ENCODE peak calls at places on chromosomes 11 and 22, in eight cellular contexts. One of them, this sample, is unnamed. For H3K27me3, the result is how much of the 10 kb centered on the place peaks cover.

GRCh38 chr22:27651486-27651885 is 150.1 kb downstream of the MN1 start:
- DNase-seq in right atrium auricular region: no peak
- DNase-seq in WERI-Rb-1: no peak
- DNase-seq in neuronal stem cell: no peak
- DNase-seq in right cardiac atrium: peak
- DNase-seq in GM12878: no peak
- DNase-seq in right lobe of liver: no peak
- DNase-seq in adrenal gland: peak
- DNase-seq in this sample: no peak

GRCh38 chr11:111395081-111395480 is 16.0 kb upstream of the POU2AF1 start:
- DNase-seq in right atrium auricular region: no peak
- DNase-seq in WERI-Rb-1: no peak
- DNase-seq in neuronal stem cell: no peak
- DNase-seq in right cardiac atrium: no peak
- DNase-seq in GM12878: no peak
- DNase-seq in right lobe of liver: no peak
- DNase-seq in adrenal gland: no peak
- DNase-seq in this sample: no peak

GRCh38 chr11:107696140-107696539 is 15.7 kb downstream of the SLN start:
- DNase-seq in right atrium auricular region: no peak
- DNase-seq in WERI-Rb-1: no peak
- DNase-seq in neuronal stem cell: no peak
- DNase-seq in right cardiac atrium: no peak
- DNase-seq in GM12878: no peak
- DNase-seq in right lobe of liver: no peak
- DNase-seq in adrenal gland: no peak
- DNase-seq in this sample: no peak

GRCh38 chr11:77062924-77063323 is 3.8 kb upstream of the CAPN5 start:
- DNase-seq in right atrium auricular region: no peak
- DNase-seq in WERI-Rb-1: no peak
- DNase-seq in neuronal stem cell: no peak
- DNase-seq in right cardiac atrium: no peak
- DNase-seq in GM12878: no peak
- DNase-seq in right lobe of liver: peak
- DNase-seq in adrenal gland: no peak
- DNase-seq in this sample: no peak

GRCh38 chr11:132520199-132520598 is 1012.1 kb downstream of the OPCML start:
- DNase-seq in right atrium auricular region: no peak
- DNase-seq in WERI-Rb-1: no peak
- DNase-seq in neuronal stem cell: no peak
- DNase-seq in right cardiac atrium: no peak
- DNase-seq in GM12878: no peak
- DNase-seq in right lobe of liver: no peak
- DNase-seq in adrenal gland: no peak
- DNase-seq in this sample: no peak

GRCh38 chr11:66070604-66071325 is 693 bp downstream of the PACS1 start:
- DNase-seq in right atrium auricular region: peak
- DNase-seq in WERI-Rb-1: peak
- DNase-seq in neuronal stem cell: no peak
- DNase-seq in right cardiac atrium: peak
- DNase-seq in GM12878: no peak
- DNase-seq in right lobe of liver: peak
- DNase-seq in adrenal gland: peak
- DNase-seq in this sample: peak

GRCh38 chr22:50403701-50404101 is 60.6 kb downstream of the PPP6R2 start:
- DNase-seq in right atrium auricular region: no peak
- DNase-seq in WERI-Rb-1: no peak
- DNase-seq in neuronal stem cell: no peak
- DNase-seq in right cardiac atrium: peak
- DNase-seq in GM12878: no peak
- DNase-seq in right lobe of liver: peak
- DNase-seq in adrenal gland: peak
- DNase-seq in this sample: peak

GRCh38 chr11:73271936-73272679 is at the start of gene P2RY6:
- DNase-seq in right atrium auricular region: no peak
- DNase-seq in WERI-Rb-1: no peak
- DNase-seq in neuronal stem cell: no peak
- DNase-seq in right cardiac atrium: no peak
- DNase-seq in GM12878: no peak
- DNase-seq in right lobe of liver: peak
- DNase-seq in adrenal gland: peak
- DNase-seq in this sample: peak

GRCh38 chr11:130872961-130873360 is 43.3 kb downstream of the SNX19 start:
- DNase-seq in right atrium auricular region: no peak
- DNase-seq in WERI-Rb-1: no peak
- DNase-seq in neuronal stem cell: no peak
- DNase-seq in right cardiac atrium: peak
- DNase-seq in GM12878: no peak
- DNase-seq in right lobe of liver: no peak
- DNase-seq in adrenal gland: peak
- DNase-seq in this sample: no peak

GRCh38 chr11:12455938-12456337 is 78.6 kb downstream of the PARVA start:
- DNase-seq in right atrium auricular region: no peak
- DNase-seq in WERI-Rb-1: no peak
- DNase-seq in neuronal stem cell: no peak
- DNase-seq in right cardiac atrium: no peak
- DNase-seq in GM12878: no peak
- DNase-seq in right lobe of liver: no peak
- DNase-seq in adrenal gland: no peak
- DNase-seq in this sample: no peak

GRCh38 chr22:32558681-32559355 is 84.2 kb downstream of the FBXO7 start:
- DNase-seq in right atrium auricular region: peak
- DNase-seq in WERI-Rb-1: no peak
- DNase-seq in neuronal stem cell: no peak
- DNase-seq in right cardiac atrium: peak
- DNase-seq in GM12878: no peak
- DNase-seq in right lobe of liver: no peak
- DNase-seq in adrenal gland: peak
- DNase-seq in this sample: no peak

GRCh38 chr11:120546312-120547205 is 35.0 kb downstream of the GRIK4 start:
- DNase-seq in right atrium auricular region: peak
- DNase-seq in WERI-Rb-1: peak
- DNase-seq in neuronal stem cell: no peak
- DNase-seq in right cardiac atrium: peak
- DNase-seq in GM12878: no peak
- DNase-seq in right lobe of liver: no peak
- DNase-seq in adrenal gland: peak
- DNase-seq in this sample: no peak

GRCh38 chr22:29308791-29309262 is 2.4 kb downstream of the GAS2L1 start:
- DNase-seq in right atrium auricular region: no peak
- DNase-seq in WERI-Rb-1: no peak
- DNase-seq in neuronal stem cell: no peak
- DNase-seq in right cardiac atrium: no peak
- DNase-seq in GM12878: no peak
- DNase-seq in right lobe of liver: no peak
- DNase-seq in adrenal gland: no peak
- DNase-seq in this sample: no peak

GRCh38 chr11:69249641-69250502 is 44.1 kb upstream of the MYEOV start:
- DNase-seq in right atrium auricular region: no peak
- DNase-seq in WERI-Rb-1: no peak
- DNase-seq in neuronal stem cell: no peak
- DNase-seq in right cardiac atrium: no peak
- DNase-seq in GM12878: no peak
- DNase-seq in right lobe of liver: peak
- DNase-seq in adrenal gland: no peak
- DNase-seq in this sample: peak

GRCh38 chr11:10875430-10876021 is 17.7 kb upstream of the ZBED5 start:
- DNase-seq in right atrium auricular region: no peak
- DNase-seq in WERI-Rb-1: no peak
- DNase-seq in neuronal stem cell: no peak
- DNase-seq in right cardiac atrium: no peak
- DNase-seq in GM12878: no peak
- DNase-seq in right lobe of liver: no peak
- DNase-seq in adrenal gland: no peak
- DNase-seq in this sample: no peak

GRCh38 chr11:4884341-4884740 is 2.6 kb downstream of the OR51T1 start:
- DNase-seq in right atrium auricular region: no peak
- DNase-seq in WERI-Rb-1: no peak
- DNase-seq in neuronal stem cell: no peak
- DNase-seq in right cardiac atrium: no peak
- DNase-seq in GM12878: no peak
- DNase-seq in right lobe of liver: no peak
- DNase-seq in adrenal gland: no peak
- DNase-seq in this sample: no peak

GRCh38 chr11:9834281-9834680 is 170.4 kb downstream of the SWAP70 start:
- DNase-seq in right atrium auricular region: no peak
- DNase-seq in WERI-Rb-1: no peak
- DNase-seq in neuronal stem cell: no peak
- DNase-seq in right cardiac atrium: no peak
- DNase-seq in GM12878: no peak
- DNase-seq in right lobe of liver: no peak
- DNase-seq in adrenal gland: no peak
- DNase-seq in this sample: no peak

GRCh38 chr11:104582431-104582830 is 315.8 kb downstream of the CASP12 start:
- DNase-seq in right atrium auricular region: no peak
- DNase-seq in WERI-Rb-1: no peak
- DNase-seq in neuronal stem cell: no peak
- DNase-seq in right cardiac atrium: no peak
- DNase-seq in GM12878: no peak
- DNase-seq in right lobe of liver: no peak
- DNase-seq in adrenal gland: no peak
- DNase-seq in this sample: no peak

GRCh38 chr11:101860694-101861371 is 54.0 kb upstream of the CEP126 start:
- DNase-seq in right atrium auricular region: peak
- DNase-seq in WERI-Rb-1: peak
- DNase-seq in neuronal stem cell: peak
- DNase-seq in right cardiac atrium: peak
- DNase-seq in GM12878: no peak
- DNase-seq in right lobe of liver: no peak
- DNase-seq in adrenal gland: peak
- DNase-seq in this sample: peak

GRCh38 chr22:28922540-28923244 is 39.3 kb downstream of the ZNRF3 start:
- DNase-seq in right atrium auricular region: no peak
- DNase-seq in WERI-Rb-1: no peak
- DNase-seq in neuronal stem cell: no peak
- DNase-seq in right cardiac atrium: no peak
- DNase-seq in GM12878: no peak
- DNase-seq in right lobe of liver: no peak
- DNase-seq in adrenal gland: no peak
- DNase-seq in this sample: no peak

GRCh38 chr11:65891180-65892136 is 985 bp downstream of the CCDC85B start:
- DNase-seq in right atrium auricular region: no peak
- DNase-seq in WERI-Rb-1: peak
- DNase-seq in neuronal stem cell: no peak
- DNase-seq in right cardiac atrium: peak
- DNase-seq in GM12878: no peak
- DNase-seq in right lobe of liver: no peak
- DNase-seq in adrenal gland: peak
- DNase-seq in this sample: no peak

GRCh38 chr22:39238561-39238960 is 6.2 kb downstream of the PDGFB start:
- DNase-seq in right atrium auricular region: no peak
- DNase-seq in WERI-Rb-1: no peak
- DNase-seq in neuronal stem cell: no peak
- DNase-seq in right cardiac atrium: peak
- DNase-seq in GM12878: no peak
- DNase-seq in right lobe of liver: peak
- DNase-seq in adrenal gland: no peak
- DNase-seq in this sample: no peak

DNA sequence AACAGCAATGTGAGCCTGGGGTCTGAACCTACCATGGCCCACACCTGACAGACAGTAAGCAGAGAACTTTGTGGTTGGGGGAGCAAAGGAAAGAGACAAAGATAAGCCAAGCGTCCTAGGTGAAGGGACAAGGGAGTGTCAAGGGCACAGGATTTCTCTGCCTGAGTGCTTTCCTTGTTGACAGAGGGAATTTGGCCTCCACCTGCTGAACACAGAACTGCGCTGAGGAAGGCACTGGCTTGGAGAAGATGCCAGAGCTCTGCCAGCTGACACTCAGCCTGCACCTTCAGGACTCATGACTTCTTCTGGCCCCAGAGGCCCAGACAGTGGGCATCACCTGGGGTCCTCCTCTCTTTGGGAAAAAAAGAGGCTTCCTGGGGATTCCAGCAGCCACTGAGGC is 789 bp upstream of the LRRC55 start:
- DNase-seq in right atrium auricular region: no peak
- DNase-seq in WERI-Rb-1: no peak
- DNase-seq in neuronal stem cell: no peak
- DNase-seq in right cardiac atrium: no peak
- DNase-seq in GM12878: no peak
- DNase-seq in right lobe of liver: no peak
- DNase-seq in adrenal gland: no peak
- DNase-seq in this sample: no peak
- H3K4me3 ChIP-seq in right atrium auricular region: no peak
- H3K4me3 ChIP-seq in WERI-Rb-1: no peak
- H3K4me3 ChIP-seq in neuronal stem cell: no peak
- H3K4me3 ChIP-seq in right cardiac atrium: no peak
- H3K4me3 ChIP-seq in GM12878: no peak
- H3K4me3 ChIP-seq in right lobe of liver: no peak
- H3K4me3 ChIP-seq in adrenal gland: no peak
- H3K4me3 ChIP-seq in this sample: no peak

DNA sequence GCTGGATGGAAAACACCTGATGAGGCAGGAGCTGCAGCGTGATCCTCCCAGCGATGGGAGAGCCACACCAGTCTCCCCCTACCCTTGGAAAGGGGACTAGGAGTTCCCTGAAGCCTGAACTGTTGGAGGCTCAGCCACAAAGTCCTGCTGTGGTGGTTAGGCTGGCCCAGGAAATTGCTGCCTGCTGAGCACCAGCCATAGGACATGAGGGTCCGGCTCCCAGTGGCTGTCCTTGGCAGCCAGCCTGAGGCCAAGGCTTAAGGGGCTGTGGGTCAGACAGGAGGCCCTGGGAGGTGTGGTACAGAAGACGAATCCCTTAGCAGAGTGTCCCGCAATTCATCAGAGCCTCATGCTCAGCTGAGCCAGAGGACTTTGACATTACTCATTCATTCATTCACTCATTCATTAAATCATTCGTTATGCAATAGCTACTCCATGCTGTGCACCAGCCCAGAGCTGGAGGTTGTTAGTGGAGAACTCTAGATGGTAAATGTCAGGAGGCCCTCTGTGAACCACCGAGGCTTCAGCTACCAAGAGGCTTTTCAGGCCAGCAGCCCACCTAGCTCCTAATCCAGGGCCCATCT is 14.4 kb upstream of the SEC14L4 start:
- DNase-seq in right atrium auricular region: no peak
- DNase-seq in WERI-Rb-1: peak
- DNase-seq in neuronal stem cell: no peak
- DNase-seq in right cardiac atrium: no peak
- DNase-seq in GM12878: no peak
- DNase-seq in right lobe of liver: no peak
- DNase-seq in adrenal gland: no peak
- DNase-seq in this sample: no peak
- H3K27me3 ChIP-seq in right atrium auricular region: under half
- H3K27me3 ChIP-seq in WERI-Rb-1: under half
- H3K27me3 ChIP-seq in neuronal stem cell: under half
- H3K27me3 ChIP-seq in right cardiac atrium: under half
- H3K27me3 ChIP-seq in GM12878: under half
- H3K27me3 ChIP-seq in right lobe of liver: under half
- H3K27me3 ChIP-seq in adrenal gland: under half
- H3K27me3 ChIP-seq in this sample: under half

GRCh38 chr11:14793546-14793945 is 98.5 kb downstream of the CYP2R1 start:
- DNase-seq in right atrium auricular region: no peak
- DNase-seq in WERI-Rb-1: no peak
- DNase-seq in neuronal stem cell: no peak
- DNase-seq in right cardiac atrium: no peak
- DNase-seq in GM12878: no peak
- DNase-seq in right lobe of liver: no peak
- DNase-seq in adrenal gland: no peak
- DNase-seq in this sample: no peak
- H3K4me3 ChIP-seq in right atrium auricular region: no peak
- H3K4me3 ChIP-seq in WERI-Rb-1: no peak
- H3K4me3 ChIP-seq in neuronal stem cell: no peak
- H3K4me3 ChIP-seq in right cardiac atrium: no peak
- H3K4me3 ChIP-seq in GM12878: no peak
- H3K4me3 ChIP-seq in right lobe of liver: no peak
- H3K4me3 ChIP-seq in adrenal gland: no peak
- H3K4me3 ChIP-seq in this sample: no peak

GRCh38 chr22:44263547-44263946 is 49.2 kb downstream of the SHISAL1 start:
- DNase-seq in right atrium auricular region: no peak
- DNase-seq in WERI-Rb-1: no peak
- DNase-seq in neuronal stem cell: no peak
- DNase-seq in right cardiac atrium: no peak
- DNase-seq in GM12878: no peak
- DNase-seq in right lobe of liver: no peak
- DNase-seq in adrenal gland: no peak
- DNase-seq in this sample: peak
- H3K27me3 ChIP-seq in right atrium auricular region: under half
- H3K27me3 ChIP-seq in WERI-Rb-1: under half
- H3K27me3 ChIP-seq in neuronal stem cell: under half
- H3K27me3 ChIP-seq in right cardiac atrium: under half
- H3K27me3 ChIP-seq in GM12878: under half
- H3K27me3 ChIP-seq in right lobe of liver: under half
- H3K27me3 ChIP-seq in adrenal gland: under half
- H3K27me3 ChIP-seq in this sample: under half

This sample was measured in upper lobe of right lung.